ENCODE peak calls at places on chromosomes 3 and 15, in five cellular contexts. W is adrenal gland, R is ovary, F is chondrocyte, E is PC-3. L is an unnamed sample.

GRCh38 chr15:28022181-28022580 is 76.9 kb downstream of the OCA2 start:
- DNase-seq in F (no peak), E (no peak), R (no peak), W (no peak), L (no peak)

GRCh38 chr3:134369231-134369741 is 5.0 kb downstream of the AMOTL2 start:
- DNase-seq in R (no peak), W (no peak), E (no peak), F (no peak), L (no peak)

GRCh38 chr15:82585072-82585471 is 44.8 kb upstream of the RPS17 start:
- DNase-seq in W (no peak), F (no peak), R (no peak), E (no peak), L (no peak)

GRCh38 chr3:102122527-102122926 is 273.2 kb downstream of the NFKBIZ start:
- DNase-seq in W (no peak), F (no peak), E (no peak), R (no peak), L (no peak)

GRCh38 chr3:72887723-72888545 is at the start of gene GXYLT2:
- DNase-seq in E (peak; percentile 58), F (no peak), W (peak; percentile 83), R (peak; percentile 80), L (no peak)

GRCh38 chr15:29870495-29871151 is 48.4 kb upstream of the TJP1 start:
- DNase-seq in E (no peak), F (no peak), W (peak; percentile 84), R (peak; percentile 56), L (no peak)

GRCh38 chr15:87816016-87816415 is 440.5 kb downstream of the NTRK3 start:
- DNase-seq in F (no peak), R (no peak), W (no peak), E (no peak), L (no peak)

GRCh38 chr3:44342191-44342790 is 3.7 kb downstream of the TCAIM start:
- DNase-seq in F (no peak), W (no peak), E (no peak), R (no peak), L (no peak)

GRCh38 chr3:168024537-168024941 is 71.2 kb downstream of the GOLIM4 start:
- DNase-seq in F (no peak), W (peak; percentile 63), E (peak; percentile 82), R (no peak), L (no peak)

GRCh38 chr15:48759921-48760320 is 50.9 kb downstream of the CEP152 start:
- DNase-seq in E (no peak), W (no peak), R (no peak), F (no peak), L (no peak)

GRCh38 chr3:8286749-8287148 is 214.9 kb upstream of the LMCD1 start:
- DNase-seq in W (no peak), F (no peak), E (no peak), R (no peak), L (no peak)

GRCh38 chr15:75646944-75647364 is 758 bp upstream of the SNX33 start:
- DNase-seq in F (no peak), W (peak; percentile 75), E (peak; percentile 19), R (no peak), L (no peak)

GRCh38 chr3:125440559-125440955 is 65.4 kb upstream of the ZNF148 start:
- DNase-seq in W (no peak), R (no peak), E (peak; percentile 27), F (no peak), L (no peak)

GRCh38 chr3:125072310-125072709 is 16.5 kb upstream of the HEG1 start:
- DNase-seq in R (no peak), E (no peak), W (peak; percentile 61), F (no peak), L (no peak)

DNA sequence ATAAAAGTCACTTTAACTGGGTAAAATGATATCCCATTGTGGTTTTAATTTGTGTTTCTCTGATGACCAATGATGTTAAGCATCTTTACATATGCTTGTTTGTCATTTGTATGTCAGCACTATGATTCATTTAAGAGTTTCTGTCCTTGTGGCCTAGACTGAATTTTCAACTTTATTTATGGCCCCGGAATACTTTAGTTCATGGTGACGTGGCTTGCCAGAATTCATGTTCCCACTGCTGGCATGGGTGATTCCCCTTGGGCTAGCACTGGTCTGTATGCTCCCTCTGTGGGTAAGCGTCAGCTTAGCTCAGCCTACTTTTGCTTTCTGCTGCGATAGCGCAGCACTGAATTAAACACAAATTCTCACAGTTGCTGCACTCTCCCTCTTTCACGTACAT is 436.3 kb upstream of the SGO1 start:
- DNase-seq in W (no peak), F (no peak), E (peak; percentile 80), R (no peak), L (no peak)
- TF ChIP-seq CTCF in W (no peak), F (no peak), E (peak; percentile 24), R (no peak), L (no peak)

GRCh38 chr15:26867199-26868007 is 541 bp downstream of the GABRA5 start:
- DNase-seq in W (no peak), F (no peak), E (no peak), R (no peak), L (no peak)
- TF ChIP-seq CTCF in W (no peak), F (no peak), E (no peak), R (no peak), L (no peak)

DNA sequence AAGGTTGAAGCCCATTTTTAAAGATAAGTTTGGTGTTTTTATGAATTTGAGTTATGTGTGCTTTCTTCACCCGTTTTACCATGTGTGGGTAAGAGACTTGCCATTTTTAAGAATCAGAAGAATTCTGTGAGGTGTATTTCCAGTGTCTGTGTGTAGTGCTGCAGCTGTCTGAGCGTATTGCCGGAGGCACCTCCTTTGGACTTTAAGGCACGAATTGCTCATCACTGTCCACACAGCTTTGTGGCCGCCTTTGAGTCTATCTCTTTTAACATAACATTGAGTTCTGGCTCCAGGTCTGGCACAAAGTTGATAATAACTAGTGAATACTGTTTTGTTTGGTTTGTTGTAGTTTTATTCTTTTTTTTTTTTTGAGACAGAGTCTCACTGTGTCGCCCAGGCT is 25.8 kb downstream of the SCG5 start:
- DNase-seq in F (no peak), R (no peak), W (no peak), E (no peak), L (no peak)
- TF ChIP-seq CTCF in F (no peak), R (no peak), W (no peak), E (no peak), L (no peak)

GRCh38 chr15:74050127-74050526 is 32.2 kb downstream of the GOLGA6A start:
- DNase-seq in R (no peak), E (no peak), W (peak; percentile 42), F (no peak), L (no peak)

GRCh38 chr15:74050835-74051234 is 31.5 kb downstream of the GOLGA6A start:
- DNase-seq in E (no peak), W (peak; percentile 48), R (no peak), F (no peak), L (no peak)

GRCh38 chr15:74053497-74053896 is 28.9 kb downstream of the GOLGA6A start:
- DNase-seq in R (no peak), F (no peak), E (no peak), W (peak; percentile 41), L (no peak)

GRCh38 chr15:74055804-74056203 is 26.5 kb downstream of the GOLGA6A start:
- DNase-seq in W (peak; percentile 5), E (no peak), F (no peak), R (no peak), L (no peak)

GRCh38 chr15:74053941-74054529 is 28.3 kb downstream of the GOLGA6A start:
- DNase-seq in F (no peak), R (peak; percentile 85), E (peak; percentile 77), W (peak; percentile 82), L (no peak)
- TF ChIP-seq CTCF in F (peak; percentile 80), R (peak; percentile 18), E (peak; percentile 35), W (peak; percentile 57), L (no peak)

DNA sequence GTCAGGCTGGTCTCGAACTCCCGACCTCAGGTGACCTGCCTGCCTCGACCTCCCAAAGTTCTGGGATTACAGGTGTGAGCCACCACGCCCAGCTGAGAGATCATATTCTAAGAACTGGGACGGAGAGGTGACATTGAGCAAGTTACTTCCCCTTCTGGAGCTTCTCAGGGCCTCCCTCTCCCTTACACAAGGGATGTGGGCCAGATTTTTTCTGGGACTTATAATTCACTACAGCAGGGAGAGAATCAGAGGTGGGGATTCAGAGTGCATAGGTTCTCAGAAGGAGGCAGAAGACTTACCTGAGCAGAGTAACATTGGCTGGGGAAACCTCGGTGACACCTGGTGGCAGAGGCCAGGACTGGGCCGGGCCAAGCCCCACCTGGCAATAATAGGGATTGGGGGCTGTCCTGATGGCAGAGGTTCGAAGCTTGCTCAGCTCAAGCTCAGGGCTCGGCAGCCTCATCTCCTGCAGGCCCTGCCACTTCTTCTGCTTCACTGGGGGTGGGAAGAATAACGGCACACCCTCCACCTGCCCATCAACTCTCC is 6.8 kb downstream of the LTK start:
- DNase-seq in W (no peak), R (no peak), F (no peak), E (peak; percentile 30), L (no peak)
- TF ChIP-seq CTCF in W (no peak), R (no peak), F (no peak), E (peak; percentile 52), L (no peak)

L was measured in omental fat pad.